ENCODE peak calls at places on chromosomes 13 and 19, in ten cellular contexts. K, X, T, C, A, S, M, N, Z and Q are unnamed samples.

GRCh38 chr13:51419015-51419636 is 33.7 kb downstream of the INTS6 start:
- DNase-seq in M (no peak), T (no peak), N (peak), K (no peak), C (no peak), Z (no peak), A (no peak), X (no peak), S (no peak), Q (no peak)

GRCh38 chr13:55230570-55230908 is 1910.2 kb upstream of the PRR20A start:
- DNase-seq in A (no peak), X (no peak), N (no peak), C (no peak), K (no peak), T (no peak), S (no peak), Z (no peak), M (no peak), Q (no peak)

GRCh38 chr19:53598361-53598760 is 33.4 kb upstream of the DPRX start:
- DNase-seq in T (no peak), C (no peak), S (no peak), M (no peak), N (no peak), A (no peak), K (no peak), X (no peak), Z (no peak), Q (no peak)

GRCh38 chr13:94711561-94712286 is 621 bp downstream of the SOX21 start:
- DNase-seq in T (no peak), Z (no peak), K (peak), C (no peak), X (peak), A (no peak), M (no peak), S (no peak), N (no peak), Q (peak)

GRCh38 chr13:24680258-24680920 is at the start of gene ATP12A:
- DNase-seq in K (peak), T (no peak), C (no peak), M (no peak), S (peak), Z (peak), X (no peak), N (no peak), A (no peak), Q (peak)

GRCh38 chr19:46603752-46604241 is 2.7 kb downstream of the CALM3 start:
- DNase-seq in X (no peak), N (no peak), M (no peak), T (no peak), C (no peak), K (no peak), S (no peak), Z (no peak), A (no peak), Q (peak)

GRCh38 chr13:34464011-34464410 is 478.1 kb upstream of the NBEA start:
- DNase-seq in X (no peak), C (no peak), S (no peak), T (no peak), A (no peak), Z (no peak), M (no peak), N (no peak), K (no peak), Q (no peak)

GRCh38 chr19:5102520-5102919 is 133.6 kb downstream of the KDM4B start:
- DNase-seq in S (no peak), X (no peak), N (no peak), M (no peak), C (no peak), T (no peak), A (no peak), Z (no peak), K (no peak), Q (no peak)

GRCh38 chr13:75437582-75438318 is 44.2 kb downstream of the TBC1D4 start:
- DNase-seq in Z (no peak), X (peak), S (no peak), T (no peak), M (no peak), K (no peak), C (no peak), A (no peak), N (no peak), Q (no peak)

GRCh38 chr13:45847554-45848224 is 3.9 kb downstream of the SIAH3 start:
- DNase-seq in M (no peak), X (no peak), C (peak), K (peak), A (no peak), T (no peak), Z (no peak), S (no peak), N (peak), Q (no peak)

GRCh38 chr19:12766051-12766521 is 9.3 kb downstream of the HOOK2 start:
- DNase-seq in K (peak), A (peak), T (no peak), X (peak), Z (no peak), S (peak), C (peak), N (peak), M (no peak), Q (peak)

GRCh38 chr19:56383826-56384605 is 9.3 kb downstream of the ZNF582 start:
- DNase-seq in M (no peak), A (no peak), C (no peak), N (no peak), T (no peak), K (no peak), Z (no peak), S (no peak), X (no peak), Q (no peak)

GRCh38 chr13:98350746-98351330 is 173.8 kb upstream of the RNF113B start:
- DNase-seq in X (no peak), S (no peak), K (no peak), C (no peak), M (no peak), A (no peak), N (no peak), Z (no peak), T (no peak), Q (peak)

GRCh38 chr19:33771308-33772101 is 25.2 kb upstream of the KCTD15 start:
- DNase-seq in A (peak), S (peak), T (no peak), X (peak), M (peak), C (peak), Z (peak), N (peak), K (peak), Q (peak)

GRCh38 chr19:33000510-33000909 is 28.5 kb downstream of the FAAP24 start:
- DNase-seq in X (no peak), M (no peak), K (no peak), S (no peak), C (no peak), Z (no peak), A (no peak), T (no peak), N (no peak), Q (no peak)

GRCh38 chr13:48562296-48563066 is 29.6 kb upstream of the RCBTB2 start:
- DNase-seq in X (no peak), A (no peak), N (peak), K (no peak), T (no peak), S (no peak), Z (peak), M (no peak), C (peak), Q (no peak)

GRCh38 chr13:38688674-38689073 is 1.8 kb downstream of the FREM2 start:
- DNase-seq in S (no peak), Z (no peak), M (no peak), C (no peak), K (no peak), X (no peak), A (no peak), N (no peak), T (no peak), Q (no peak)

GRCh38 chr19:52142001-52142595 is 2.4 kb upstream of the ZNF616 start:
- DNase-seq in M (no peak), A (no peak), C (no peak), X (no peak), Z (no peak), K (no peak), T (no peak), N (no peak), S (no peak), Q (no peak)

GRCh38 chr19:13839193-13839937 is 37.6 kb upstream of the NANOS3 start:
- DNase-seq in X (peak), A (no peak), S (no peak), K (peak), Z (peak), N (peak), C (peak), M (no peak), T (no peak), Q (peak)

GRCh38 chr19:48540110-48540509 is 11.9 kb upstream of the SULT2B1 start:
- DNase-seq in N (no peak), C (no peak), M (peak), A (peak), X (no peak), Z (no peak), K (no peak), T (no peak), S (no peak), Q (no peak)

GRCh38 chr13:80235559-80236296 is 105.2 kb downstream of the SPRY2 start:
- DNase-seq in A (no peak), T (no peak), N (peak), M (no peak), C (no peak), Z (no peak), S (no peak), X (no peak), K (no peak), Q (no peak)

GRCh38 chr19:2337329-2337707 is 8.8 kb downstream of the SPPL2B start:
- DNase-seq in T (no peak), K (peak), N (no peak), M (no peak), S (peak), X (no peak), C (no peak), Z (no peak), A (no peak), Q (peak)

GRCh38 chr19:19050731-19051130 is 13.1 kb upstream of the SLC25A42 start:
- DNase-seq in X (no peak), M (no peak), K (no peak), T (no peak), A (no peak), C (no peak), Z (no peak), N (no peak), S (no peak), Q (no peak)

GRCh38 chr13:33235078-33235477 is 50.5 kb downstream of the STARD13 start:
- DNase-seq in K (no peak), C (no peak), S (no peak), M (no peak), Z (no peak), N (no peak), T (no peak), A (no peak), X (peak), Q (no peak)

GRCh38 chr19:49999371-50000010 is 25.7 kb downstream of the VRK3 start:
- DNase-seq in A (no peak), Z (no peak), K (no peak), C (no peak), M (no peak), T (no peak), N (no peak), S (no peak), X (no peak), Q (no peak)

GRCh38 chr13:104641309-104641708 is 1575.1 kb upstream of the SLC10A2 start:
- DNase-seq in M (no peak), Z (no peak), X (no peak), K (no peak), A (no peak), T (no peak), N (no peak), C (no peak), S (no peak), Q (no peak)

GRCh38 chr19:10736189-10736588 is 18.3 kb downstream of the DNM2 start:
- DNase-seq in X (no peak), N (no peak), Z (no peak), M (no peak), A (no peak), C (no peak), T (no peak), K (no peak), S (no peak), Q (no peak)

GRCh38 chr13:101875717-101876393 is 423.4 kb downstream of the ITGBL1 start:
- DNase-seq in S (no peak), K (no peak), C (no peak), T (no peak), X (peak), A (peak), M (peak), Z (no peak), N (no peak), Q (no peak)